ENCODE peak calls at places on chromosome 1, in seven cellular contexts. S is IMR-90, U is neuronal stem cell, G is mesendoderm, R is H1, A is trophoblast cell, Z is mesenchymal stem cell. W is an unnamed sample.

GRCh38 chr1:160460683-160461287 is 60.4 kb downstream of the VANGL2 start:
- DNase-seq in S (no peak), U (no peak), G (peak; percentile 19), R (no peak), A (no peak), Z (no peak), W (no peak)

GRCh38 chr1:171754971-171755370 is 13.1 kb upstream of the VAMP4 start:
- DNase-seq in S (peak; percentile 36), U (no peak), G (no peak), R (no peak), A (no peak), Z (peak; percentile 47), W (no peak)

GRCh38 chr1:236108027-236108648 is 34.2 kb upstream of the GPR137B start:
- DNase-seq in S (no peak), U (no peak), G (no peak), R (no peak), A (no peak), Z (no peak), W (no peak)

GRCh38 chr1:53860967-53861411 is 22.9 kb upstream of the NDC1 start:
- DNase-seq in S (peak; percentile 61), U (peak; percentile 54), G (peak; percentile 79), R (no peak), A (peak; percentile 31), Z (peak; percentile 61), W (peak; percentile 64)

GRCh38 chr1:184888505-184888904 is 85.8 kb downstream of the NIBAN1 start:
- DNase-seq in S (peak; percentile 84), U (no peak), G (no peak), R (no peak), A (no peak), Z (peak; percentile 69), W (no peak)

GRCh38 chr1:192810253-192810880 is 1.5 kb downstream of the RGS2 start:
- DNase-seq in S (peak; percentile 82), U (peak; percentile 53), G (peak; percentile 40), R (no peak), A (no peak), Z (peak; percentile 79), W (no peak)

GRCh38 chr1:243294723-243295121 is 38.9 kb downstream of the SDCCAG8 start:
- DNase-seq in S (peak; percentile 68), U (no peak), G (no peak), R (no peak), A (no peak), Z (peak; percentile 55), W (no peak)

GRCh38 chr1:230130172-230130944 is 63.3 kb downstream of the GALNT2 start:
- DNase-seq in S (no peak), U (no peak), G (no peak), R (no peak), A (no peak), Z (no peak), W (no peak)

GRCh38 chr1:168509204-168509603 is 34.6 kb downstream of the XCL2 start:
- DNase-seq in S (no peak), U (no peak), G (no peak), R (no peak), A (no peak), Z (no peak), W (no peak)

GRCh38 chr1:113390871-113391642 is 742 bp downstream of the MAGI3 start:
- DNase-seq in S (no peak), U (no peak), G (peak; percentile 53), R (no peak), A (peak; percentile 32), Z (peak; percentile 34), W (peak; percentile 52)

GRCh38 chr1:899636-900317 is 23.9 kb upstream of the SAMD11 start:
- DNase-seq in S (no peak), U (no peak), G (no peak), R (no peak), A (no peak), Z (no peak), W (no peak)

DNA sequence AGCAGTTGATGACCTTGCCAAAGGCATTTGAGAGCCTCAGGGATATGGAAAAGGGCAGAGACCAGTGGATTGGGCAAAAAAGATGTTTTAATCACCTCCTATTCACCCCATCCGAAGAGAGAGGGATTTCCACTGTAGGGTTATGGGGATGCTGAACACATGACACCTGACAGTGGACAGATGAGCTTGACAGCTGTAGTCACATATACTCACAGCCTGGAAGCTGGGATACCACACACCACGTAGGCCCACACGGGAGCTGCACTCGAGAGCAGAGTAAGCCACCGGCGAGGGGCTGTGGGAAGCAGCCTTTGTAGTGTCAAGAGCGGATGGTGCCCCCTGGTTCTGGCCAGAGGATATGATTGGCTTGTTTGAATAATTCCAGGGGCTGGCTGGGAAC is 20.0 kb downstream of the ZBTB40 start:
- DNase-seq in S (no peak), U (no peak), G (no peak), R (no peak), A (no peak), Z (no peak), W (no peak)
- H2AK5ac ChIP-seq in S (no peak overlapping the region), U (no peak overlapping the region), G (no peak overlapping the region), R (no peak overlapping the region), A (no peak overlapping the region), Z (no peak overlapping the region), W (no peak overlapping the region)

DNA sequence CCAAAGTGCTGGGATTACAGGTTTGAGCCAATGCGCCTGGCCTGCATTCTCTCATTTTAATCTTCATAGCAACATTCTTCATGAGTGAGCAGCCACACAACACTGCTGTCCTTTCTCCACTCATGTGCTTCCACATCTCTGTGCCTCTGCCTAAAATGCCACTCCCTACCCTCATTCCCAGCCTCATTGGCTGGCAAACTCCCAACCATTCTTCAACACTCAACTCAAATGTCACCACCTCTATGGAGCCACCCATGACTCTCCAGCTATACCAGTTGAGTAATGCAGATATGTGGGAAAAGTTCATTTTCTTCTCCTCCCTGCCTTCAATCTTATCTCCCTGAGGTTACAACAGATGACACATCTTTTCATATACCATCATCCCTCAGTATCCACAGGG is 53.9 kb upstream of the ZC3H12A start:
- DNase-seq in S (no peak), U (no peak), G (no peak), R (no peak), A (peak; percentile 47), Z (no peak), W (no peak)
- H2AK5ac ChIP-seq in S (no peak overlapping the region), U (no peak overlapping the region), G (no peak overlapping the region), R (no peak overlapping the region), A (no peak overlapping the region), Z (no peak overlapping the region), W (no peak overlapping the region)

GRCh38 chr1:185920602-185921001 is 186.4 kb downstream of the HMCN1 start:
- DNase-seq in S (no peak), U (no peak), G (no peak), R (no peak), A (no peak), Z (no peak), W (no peak)
- H2AK5ac ChIP-seq in S (no peak overlapping the region), U (no peak overlapping the region), G (no peak overlapping the region), R (no peak overlapping the region), A (no peak overlapping the region), Z (no peak overlapping the region), W (no peak overlapping the region)

GRCh38 chr1:28114844-28115243 is 26.4 kb upstream of the EYA3 start:
- DNase-seq in S (no peak), U (no peak), G (no peak), R (no peak), A (no peak), Z (no peak), W (no peak)
- H2AK5ac ChIP-seq in S (no peak overlapping the region), U (no peak overlapping the region), G (no peak overlapping the region), R (no peak overlapping the region), A (no peak overlapping the region), Z (no peak overlapping the region), W (no peak overlapping the region)

W was measured in H9.